ENCODE peak calls at places on chromosomes 4 and X, in ten cellular contexts. One of them, this sample, is unnamed.

GRCh38 chr4:22661443-22661842 is 31.3 kb upstream of the GBA3 start:
- DNase-seq in fibroblast of lung: peak; percentile 18
- DNase-seq in CD8-positive, alpha-beta T cell: no peak
- DNase-seq in sigmoid colon: no peak
- DNase-seq in psoas muscle: no peak
- DNase-seq in tibial artery: no peak
- DNase-seq in colonic mucosa: no peak
- DNase-seq in CD8-positive, alpha-beta memory T cell: no peak
- DNase-seq in right lobe of liver: no peak
- DNase-seq in stomach: no peak
- DNase-seq in this sample: no peak

GRCh38 chrX:24153796-24154189 is 4.3 kb downstream of the ZFX start:
- DNase-seq in fibroblast of lung: no peak
- DNase-seq in CD8-positive, alpha-beta T cell: no peak
- DNase-seq in sigmoid colon: no peak
- DNase-seq in psoas muscle: no peak
- DNase-seq in tibial artery: no peak
- DNase-seq in colonic mucosa: no peak
- DNase-seq in CD8-positive, alpha-beta memory T cell: no peak
- DNase-seq in right lobe of liver: no peak
- DNase-seq in stomach: no peak
- DNase-seq in this sample: peak; percentile 45

GRCh38 chr4:2341911-2342652 is 76.4 kb downstream of the ZFYVE28 start:
- DNase-seq in fibroblast of lung: no peak
- DNase-seq in CD8-positive, alpha-beta T cell: peak; percentile 6
- DNase-seq in sigmoid colon: peak; percentile 34
- DNase-seq in psoas muscle: no peak
- DNase-seq in tibial artery: no peak
- DNase-seq in colonic mucosa: no peak
- DNase-seq in CD8-positive, alpha-beta memory T cell: no peak
- DNase-seq in right lobe of liver: peak; percentile 24
- DNase-seq in stomach: no peak
- DNase-seq in this sample: no peak

GRCh38 chrX:143988356-143988755 is 104.5 kb downstream of the UBE2NL start:
- DNase-seq in fibroblast of lung: no peak
- DNase-seq in CD8-positive, alpha-beta T cell: no peak
- DNase-seq in sigmoid colon: no peak
- DNase-seq in psoas muscle: no peak
- DNase-seq in tibial artery: no peak
- DNase-seq in colonic mucosa: no peak
- DNase-seq in CD8-positive, alpha-beta memory T cell: no peak
- DNase-seq in right lobe of liver: no peak
- DNase-seq in stomach: no peak
- DNase-seq in this sample: no peak

GRCh38 chr4:162061214-162061613 is 102.6 kb downstream of the FSTL5 start:
- DNase-seq in fibroblast of lung: peak; percentile 66
- DNase-seq in CD8-positive, alpha-beta T cell: no peak
- DNase-seq in sigmoid colon: no peak
- DNase-seq in psoas muscle: no peak
- DNase-seq in tibial artery: no peak
- DNase-seq in colonic mucosa: no peak
- DNase-seq in CD8-positive, alpha-beta memory T cell: no peak
- DNase-seq in right lobe of liver: no peak
- DNase-seq in stomach: no peak
- DNase-seq in this sample: no peak

GRCh38 chrX:51459125-51459524 is 37.3 kb downstream of the NUDT11 start:
- DNase-seq in fibroblast of lung: peak; percentile 4
- DNase-seq in CD8-positive, alpha-beta T cell: no peak
- DNase-seq in sigmoid colon: no peak
- DNase-seq in psoas muscle: no peak
- DNase-seq in tibial artery: no peak
- DNase-seq in colonic mucosa: peak; percentile 21
- DNase-seq in CD8-positive, alpha-beta memory T cell: no peak
- DNase-seq in right lobe of liver: no peak
- DNase-seq in stomach: no peak
- DNase-seq in this sample: peak; percentile 31

GRCh38 chr4:83129258-83129657 is 14.7 kb upstream of the PLAC8 start:
- DNase-seq in fibroblast of lung: no peak
- DNase-seq in CD8-positive, alpha-beta T cell: no peak
- DNase-seq in sigmoid colon: no peak
- DNase-seq in psoas muscle: no peak
- DNase-seq in tibial artery: no peak
- DNase-seq in colonic mucosa: peak; percentile 52
- DNase-seq in CD8-positive, alpha-beta memory T cell: no peak
- DNase-seq in right lobe of liver: no peak
- DNase-seq in stomach: no peak
- DNase-seq in this sample: peak; percentile 78

GRCh38 chr4:109206610-109207009 is 95.8 kb downstream of the COL25A1 start:
- DNase-seq in fibroblast of lung: peak; percentile 11
- DNase-seq in CD8-positive, alpha-beta T cell: no peak
- DNase-seq in sigmoid colon: no peak
- DNase-seq in psoas muscle: no peak
- DNase-seq in tibial artery: no peak
- DNase-seq in colonic mucosa: no peak
- DNase-seq in CD8-positive, alpha-beta memory T cell: no peak
- DNase-seq in right lobe of liver: no peak
- DNase-seq in stomach: no peak
- DNase-seq in this sample: no peak

GRCh38 chrX:69605521-69605920 is 10.4 kb upstream of the EDA start:
- DNase-seq in fibroblast of lung: no peak
- DNase-seq in CD8-positive, alpha-beta T cell: no peak
- DNase-seq in sigmoid colon: no peak
- DNase-seq in psoas muscle: no peak
- DNase-seq in tibial artery: no peak
- DNase-seq in colonic mucosa: no peak
- DNase-seq in CD8-positive, alpha-beta memory T cell: no peak
- DNase-seq in right lobe of liver: no peak
- DNase-seq in stomach: no peak
- DNase-seq in this sample: no peak

GRCh38 chr4:2570551-2571222 is 34.2 kb downstream of the FAM193A start:
- DNase-seq in fibroblast of lung: no peak
- DNase-seq in CD8-positive, alpha-beta T cell: peak; percentile 60
- DNase-seq in sigmoid colon: no peak
- DNase-seq in psoas muscle: peak; percentile 63
- DNase-seq in tibial artery: peak; percentile 42
- DNase-seq in colonic mucosa: no peak
- DNase-seq in CD8-positive, alpha-beta memory T cell: peak; percentile 50
- DNase-seq in right lobe of liver: no peak
- DNase-seq in stomach: no peak
- DNase-seq in this sample: no peak

GRCh38 chr4:7128234-7128633 is 60.4 kb upstream of the GRPEL1 start:
- DNase-seq in fibroblast of lung: no peak
- DNase-seq in CD8-positive, alpha-beta T cell: no peak
- DNase-seq in sigmoid colon: no peak
- DNase-seq in psoas muscle: no peak
- DNase-seq in tibial artery: no peak
- DNase-seq in colonic mucosa: no peak
- DNase-seq in CD8-positive, alpha-beta memory T cell: no peak
- DNase-seq in right lobe of liver: no peak
- DNase-seq in stomach: no peak
- DNase-seq in this sample: no peak

GRCh38 chr4:186845137-186845842 is 121.6 kb upstream of the FAT1 start:
- DNase-seq in fibroblast of lung: peak; percentile 97
- DNase-seq in CD8-positive, alpha-beta T cell: no peak
- DNase-seq in sigmoid colon: peak; percentile 65
- DNase-seq in psoas muscle: no peak
- DNase-seq in tibial artery: peak; percentile 81
- DNase-seq in colonic mucosa: peak; percentile 46
- DNase-seq in CD8-positive, alpha-beta memory T cell: no peak
- DNase-seq in right lobe of liver: no peak
- DNase-seq in stomach: no peak
- DNase-seq in this sample: peak; percentile 82

DNA sequence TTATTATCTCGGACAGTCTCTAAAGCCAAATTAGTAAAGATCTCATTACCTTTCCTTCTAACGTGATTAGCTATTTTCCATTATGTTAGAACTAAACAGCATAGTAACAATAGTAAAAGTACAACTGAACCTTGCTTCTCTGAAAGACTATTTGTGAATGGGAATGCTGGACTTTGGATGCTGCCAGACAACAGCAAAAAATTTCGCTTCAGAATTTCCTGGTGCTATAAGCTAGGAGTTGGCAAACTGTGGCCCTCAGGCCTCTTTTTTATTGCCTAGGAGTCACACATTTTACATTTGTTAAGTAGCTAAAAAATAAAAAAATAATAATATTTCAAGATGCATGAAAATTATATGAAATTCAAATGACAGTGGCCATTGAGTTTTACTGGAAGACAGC is 34.8 kb downstream of the RASGEF1B start:
- DNase-seq in fibroblast of lung: no peak
- DNase-seq in CD8-positive, alpha-beta T cell: no peak
- DNase-seq in sigmoid colon: no peak
- DNase-seq in psoas muscle: no peak
- DNase-seq in tibial artery: no peak
- DNase-seq in colonic mucosa: peak; percentile 58
- DNase-seq in CD8-positive, alpha-beta memory T cell: no peak
- DNase-seq in right lobe of liver: no peak
- DNase-seq in stomach: no peak
- DNase-seq in this sample: peak; percentile 88
- H3K36me3 ChIP-seq in fibroblast of lung: no peaks in the 10 kb centered on the region
- H3K36me3 ChIP-seq in CD8-positive, alpha-beta T cell: peaks cover 25% of the 10 kb centered on the region
- H3K36me3 ChIP-seq in sigmoid colon: peaks cover 83% of the 10 kb centered on the region
- H3K36me3 ChIP-seq in psoas muscle: no peaks in the 10 kb centered on the region
- H3K36me3 ChIP-seq in tibial artery: peaks cover 44% of the 10 kb centered on the region
- H3K36me3 ChIP-seq in colonic mucosa: peaks cover 20% of the 10 kb centered on the region
- H3K36me3 ChIP-seq in CD8-positive, alpha-beta memory T cell: peaks cover 5% of the 10 kb centered on the region
- H3K36me3 ChIP-seq in right lobe of liver: no peaks in the 10 kb centered on the region
- H3K36me3 ChIP-seq in stomach: peaks cover 66% of the 10 kb centered on the region
- H3K36me3 ChIP-seq in this sample: peaks cover 23% of the 10 kb centered on the region

DNA sequence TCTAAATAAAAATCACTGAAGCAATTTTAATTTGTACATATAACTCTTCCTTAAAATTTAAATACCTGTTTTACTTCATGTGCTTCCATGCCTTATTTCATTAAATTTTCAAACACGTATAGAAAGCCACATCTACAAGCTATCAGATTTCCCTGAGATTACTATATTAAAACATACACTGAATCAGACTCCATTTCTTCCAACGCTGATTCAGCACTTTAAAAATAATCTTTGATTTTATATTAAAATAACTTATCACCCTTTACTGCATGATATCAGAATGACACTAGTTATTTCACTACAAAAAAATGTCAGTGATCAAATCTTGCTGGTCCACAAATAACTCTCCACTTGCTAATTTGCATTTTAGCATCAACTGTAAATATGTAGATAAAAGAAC is 550.8 kb downstream of the IL1RAPL1 start:
- DNase-seq in fibroblast of lung: no peak
- DNase-seq in CD8-positive, alpha-beta T cell: no peak
- DNase-seq in sigmoid colon: no peak
- DNase-seq in psoas muscle: no peak
- DNase-seq in tibial artery: no peak
- DNase-seq in colonic mucosa: no peak
- DNase-seq in CD8-positive, alpha-beta memory T cell: no peak
- DNase-seq in right lobe of liver: no peak
- DNase-seq in stomach: no peak
- DNase-seq in this sample: no peak
- H3K4me1 ChIP-seq in fibroblast of lung: no peaks in the 10 kb centered on the region
- H3K4me1 ChIP-seq in CD8-positive, alpha-beta T cell: no peaks in the 10 kb centered on the region
- H3K4me1 ChIP-seq in sigmoid colon: no peaks in the 10 kb centered on the region
- H3K4me1 ChIP-seq in psoas muscle: no peaks in the 10 kb centered on the region
- H3K4me1 ChIP-seq in tibial artery: no peaks in the 10 kb centered on the region
- H3K4me1 ChIP-seq in colonic mucosa: no peaks in the 10 kb centered on the region
- H3K4me1 ChIP-seq in CD8-positive, alpha-beta memory T cell: no peaks in the 10 kb centered on the region
- H3K4me1 ChIP-seq in right lobe of liver: no peaks in the 10 kb centered on the region
- H3K4me1 ChIP-seq in stomach: no peaks in the 10 kb centered on the region
- H3K4me1 ChIP-seq in this sample: no peaks in the 10 kb centered on the region

DNA sequence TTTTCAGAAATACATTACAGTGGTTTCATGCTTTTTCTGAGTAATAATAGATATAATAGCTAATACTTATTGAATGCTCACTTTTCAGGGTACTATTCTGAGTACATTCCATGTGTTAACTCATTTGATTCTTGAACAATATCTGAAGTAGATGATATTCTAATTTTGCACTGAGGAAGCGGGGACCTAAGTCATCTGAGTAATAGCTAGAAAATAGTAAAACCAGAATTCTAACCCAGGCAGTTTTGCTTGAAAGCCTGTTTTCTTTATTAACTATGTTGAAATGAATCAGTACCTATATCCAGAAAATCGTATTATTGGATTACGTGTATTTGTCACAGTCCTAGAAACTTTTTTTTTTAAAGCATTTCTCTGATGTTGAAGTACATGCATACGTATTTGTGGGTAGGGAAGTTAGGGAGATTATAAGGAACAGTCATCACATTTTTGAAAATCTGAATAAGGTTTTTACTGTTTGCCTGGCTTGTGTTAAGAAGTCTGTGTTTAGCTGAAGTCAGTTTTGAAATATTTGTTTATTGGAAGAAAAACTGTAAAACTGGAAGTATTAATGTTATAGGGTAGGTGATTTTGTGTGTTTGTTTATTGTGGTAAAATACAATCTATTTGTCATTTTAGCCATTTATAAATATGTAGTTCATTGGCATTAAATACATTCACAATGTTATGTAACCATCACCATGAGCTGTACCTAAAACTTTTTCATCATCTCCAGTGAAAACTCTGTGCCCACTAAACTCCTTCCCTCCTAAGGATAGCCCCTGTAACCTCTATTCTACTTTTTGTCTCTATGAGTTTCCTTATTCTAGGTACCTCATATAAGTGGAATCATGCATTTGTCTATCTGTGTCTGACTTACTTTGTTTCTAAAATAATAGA is 55.3 kb downstream of the FIP1L1 start:
- DNase-seq in fibroblast of lung: no peak
- DNase-seq in CD8-positive, alpha-beta T cell: no peak
- DNase-seq in sigmoid colon: no peak
- DNase-seq in psoas muscle: no peak
- DNase-seq in tibial artery: no peak
- DNase-seq in colonic mucosa: no peak
- DNase-seq in CD8-positive, alpha-beta memory T cell: no peak
- DNase-seq in right lobe of liver: no peak
- DNase-seq in stomach: no peak
- DNase-seq in this sample: no peak
- H3K36me3 ChIP-seq in fibroblast of lung: peaks cover 3% of the 10 kb centered on the region
- H3K36me3 ChIP-seq in CD8-positive, alpha-beta T cell: peaks cover 5% of the 10 kb centered on the region
- H3K36me3 ChIP-seq in sigmoid colon: peaks cover 52% of the 10 kb centered on the region
- H3K36me3 ChIP-seq in psoas muscle: no peaks in the 10 kb centered on the region
- H3K36me3 ChIP-seq in tibial artery: peaks cover 14% of the 10 kb centered on the region
- H3K36me3 ChIP-seq in colonic mucosa: peaks cover 7% of the 10 kb centered on the region
- H3K36me3 ChIP-seq in CD8-positive, alpha-beta memory T cell: peaks cover 13% of the 10 kb centered on the region
- H3K36me3 ChIP-seq in right lobe of liver: no peaks in the 10 kb centered on the region
- H3K36me3 ChIP-seq in stomach: peaks cover 67% of the 10 kb centered on the region
- H3K36me3 ChIP-seq in this sample: peaks cover 2% of the 10 kb centered on the region

DNA sequence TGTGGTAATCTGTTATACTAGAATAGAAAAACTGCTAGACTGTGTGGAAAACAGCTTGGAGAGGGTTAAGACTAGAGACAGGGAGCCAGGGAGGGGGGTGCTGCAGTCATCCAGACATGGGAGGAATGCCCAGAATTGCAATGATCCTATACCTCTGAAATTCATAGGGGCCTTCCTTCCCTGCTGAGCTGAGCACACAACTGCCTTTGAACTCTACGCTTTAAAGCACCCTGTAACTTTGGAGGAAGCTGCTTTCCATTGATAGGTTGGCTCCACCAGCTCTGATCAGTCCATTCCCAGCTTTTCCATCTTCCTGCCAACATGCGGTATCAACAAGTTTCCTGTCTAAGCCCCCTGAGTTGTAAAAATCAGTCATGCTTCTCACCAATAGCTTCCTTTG is 155.9 kb upstream of the RASGEF1B start:
- DNase-seq in fibroblast of lung: no peak
- DNase-seq in CD8-positive, alpha-beta T cell: no peak
- DNase-seq in sigmoid colon: no peak
- DNase-seq in psoas muscle: no peak
- DNase-seq in tibial artery: no peak
- DNase-seq in colonic mucosa: no peak
- DNase-seq in CD8-positive, alpha-beta memory T cell: no peak
- DNase-seq in right lobe of liver: no peak
- DNase-seq in stomach: no peak
- DNase-seq in this sample: no peak
- H3K4me1 ChIP-seq in fibroblast of lung: peaks cover 6% of the 10 kb centered on the region
- H3K4me1 ChIP-seq in CD8-positive, alpha-beta T cell: no peaks in the 10 kb centered on the region
- H3K4me1 ChIP-seq in sigmoid colon: peaks cover 9% of the 10 kb centered on the region
- H3K4me1 ChIP-seq in psoas muscle: peaks cover 19% of the 10 kb centered on the region
- H3K4me1 ChIP-seq in tibial artery: no peaks in the 10 kb centered on the region
- H3K4me1 ChIP-seq in colonic mucosa: no peaks in the 10 kb centered on the region
- H3K4me1 ChIP-seq in CD8-positive, alpha-beta memory T cell: no peaks in the 10 kb centered on the region
- H3K4me1 ChIP-seq in right lobe of liver: peaks cover 51% of the 10 kb centered on the region
- H3K4me1 ChIP-seq in stomach: no peaks in the 10 kb centered on the region
- H3K4me1 ChIP-seq in this sample: no peaks in the 10 kb centered on the region